ENCODE peak calls at places on chromosomes 4 and X, in eight cellular contexts. One of them, this sample, is unnamed.
A peak's percentile ranks its signal among the peaks of the same experiment; 100 is the strongest.

GRCh38 chrX:7515681-7516413 is 327.1 kb upstream of the VCX start:
- DNase-seq in BE2C: no peak
- DNase-seq in fibroblast of the aortic adventitia: no peak
- DNase-seq in breast epithelium: no peak
- DNase-seq in GM12865: no peak
- DNase-seq in sigmoid colon: no peak
- DNase-seq in left lung: no peak
- DNase-seq in cardiac fibroblast: no peak
- DNase-seq in this sample: no peak

GRCh38 chrX:115350696-115351408 is 61.3 kb downstream of the LUZP4 start:
- DNase-seq in GM12865: no peak
- DNase-seq in breast epithelium: no peak
- DNase-seq in left lung: no peak
- DNase-seq in BE2C: peak; percentile 74
- DNase-seq in fibroblast of the aortic adventitia: no peak
- DNase-seq in cardiac fibroblast: no peak
- DNase-seq in sigmoid colon: no peak
- DNase-seq in this sample: no peak

GRCh38 chr4:26406346-26406975 is 83.8 kb downstream of the CCKAR start:
- DNase-seq in breast epithelium: no peak
- DNase-seq in GM12865: peak; percentile 5
- DNase-seq in sigmoid colon: no peak
- DNase-seq in left lung: no peak
- DNase-seq in BE2C: no peak
- DNase-seq in fibroblast of the aortic adventitia: no peak
- DNase-seq in cardiac fibroblast: no peak
- DNase-seq in this sample: no peak

GRCh38 chr4:112942077-112942476 is 107.4 kb upstream of the ANK2 start:
- DNase-seq in cardiac fibroblast: no peak
- DNase-seq in breast epithelium: no peak
- DNase-seq in fibroblast of the aortic adventitia: no peak
- DNase-seq in BE2C: peak; percentile 54
- DNase-seq in sigmoid colon: no peak
- DNase-seq in GM12865: no peak
- DNase-seq in left lung: no peak
- DNase-seq in this sample: no peak

GRCh38 chr4:170672571-170672970 is 582.8 kb upstream of the AADAT start:
- DNase-seq in left lung: no peak
- DNase-seq in fibroblast of the aortic adventitia: peak; percentile 58
- DNase-seq in cardiac fibroblast: peak; percentile 14
- DNase-seq in sigmoid colon: no peak
- DNase-seq in BE2C: no peak
- DNase-seq in GM12865: no peak
- DNase-seq in breast epithelium: no peak
- DNase-seq in this sample: no peak

GRCh38 chrX:147875866-147876596 is 35.7 kb upstream of the FMR1 start:
- DNase-seq in left lung: no peak
- DNase-seq in breast epithelium: no peak
- DNase-seq in BE2C: no peak
- DNase-seq in sigmoid colon: no peak
- DNase-seq in fibroblast of the aortic adventitia: no peak
- DNase-seq in GM12865: peak; percentile 92
- DNase-seq in cardiac fibroblast: peak; percentile 22
- DNase-seq in this sample: no peak

GRCh38 chr4:112321768-112322684 is 24.9 kb downstream of the ALPK1 start:
- DNase-seq in left lung: no peak
- DNase-seq in sigmoid colon: peak; percentile 69
- DNase-seq in breast epithelium: peak; percentile 53
- DNase-seq in GM12865: peak; percentile 85
- DNase-seq in cardiac fibroblast: peak; percentile 69
- DNase-seq in fibroblast of the aortic adventitia: peak; percentile 69
- DNase-seq in BE2C: peak; percentile 69
- DNase-seq in this sample: no peak

GRCh38 chr4:73662709-73663546 is 42.7 kb upstream of the RASSF6 start:
- DNase-seq in left lung: no peak
- DNase-seq in breast epithelium: no peak
- DNase-seq in sigmoid colon: no peak
- DNase-seq in fibroblast of the aortic adventitia: peak; percentile 85
- DNase-seq in cardiac fibroblast: peak; percentile 84
- DNase-seq in GM12865: peak; percentile 45
- DNase-seq in BE2C: no peak
- DNase-seq in this sample: no peak

GRCh38 chr4:89952458-89952857 is 57.8 kb downstream of the MMRN1 start:
- DNase-seq in cardiac fibroblast: no peak
- DNase-seq in breast epithelium: no peak
- DNase-seq in BE2C: no peak
- DNase-seq in sigmoid colon: no peak
- DNase-seq in GM12865: no peak
- DNase-seq in fibroblast of the aortic adventitia: no peak
- DNase-seq in left lung: no peak
- DNase-seq in this sample: no peak

GRCh38 chr4:106238819-106239420 is 77.1 kb downstream of the TBCK start:
- DNase-seq in fibroblast of the aortic adventitia: peak; percentile 52
- DNase-seq in left lung: no peak
- DNase-seq in cardiac fibroblast: peak; percentile 56
- DNase-seq in GM12865: peak; percentile 34
- DNase-seq in breast epithelium: no peak
- DNase-seq in BE2C: peak; percentile 21
- DNase-seq in sigmoid colon: no peak
- DNase-seq in this sample: no peak

GRCh38 chr4:145301386-145302080 is 121.1 kb upstream of the OTUD4 start:
- DNase-seq in fibroblast of the aortic adventitia: no peak
- DNase-seq in BE2C: no peak
- DNase-seq in cardiac fibroblast: no peak
- DNase-seq in breast epithelium: no peak
- DNase-seq in GM12865: no peak
- DNase-seq in sigmoid colon: no peak
- DNase-seq in left lung: no peak
- DNase-seq in this sample: no peak

GRCh38 chr4:124945422-124945821 is 232.9 kb upstream of the ANKRD50 start:
- DNase-seq in GM12865: peak; percentile 16
- DNase-seq in left lung: no peak
- DNase-seq in fibroblast of the aortic adventitia: no peak
- DNase-seq in sigmoid colon: no peak
- DNase-seq in breast epithelium: no peak
- DNase-seq in BE2C: no peak
- DNase-seq in cardiac fibroblast: no peak
- DNase-seq in this sample: no peak

DNA sequence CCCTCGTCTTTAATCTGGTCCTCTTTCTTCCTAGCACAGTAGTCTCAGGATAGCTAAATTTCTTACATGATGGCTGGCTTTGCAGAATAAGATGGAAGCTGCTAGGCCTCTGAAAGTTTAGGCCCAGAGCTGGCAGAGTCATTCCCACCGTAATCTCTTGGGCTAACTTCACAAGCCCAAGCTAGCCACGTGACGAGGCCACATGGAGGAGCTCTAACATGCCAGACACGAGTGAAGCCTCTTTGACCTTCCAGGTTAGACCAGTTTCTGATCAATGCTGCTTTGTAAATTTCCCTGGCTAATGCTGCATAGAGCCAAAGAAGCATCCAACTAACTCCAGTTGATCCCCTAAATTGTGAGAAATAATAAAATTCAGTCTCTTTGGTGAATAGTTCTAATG is 9.5 kb upstream of the CENPE start:
- DNase-seq in breast epithelium: no peak
- DNase-seq in cardiac fibroblast: no peak
- DNase-seq in GM12865: no peak
- DNase-seq in left lung: no peak
- DNase-seq in sigmoid colon: no peak
- DNase-seq in fibroblast of the aortic adventitia: no peak
- DNase-seq in BE2C: peak; percentile 24
- DNase-seq in this sample: no peak
- TF ChIP-seq CTCF in breast epithelium: no peak
- TF ChIP-seq CTCF in cardiac fibroblast: no peak
- TF ChIP-seq CTCF in GM12865: no peak
- TF ChIP-seq CTCF in left lung: no peak
- TF ChIP-seq CTCF in sigmoid colon: no peak
- TF ChIP-seq CTCF in fibroblast of the aortic adventitia: no peak
- TF ChIP-seq CTCF in BE2C: peak; percentile 33
- TF ChIP-seq CTCF in this sample: peak; percentile 24

GRCh38 chrX:119948381-119948780 is 4.8 kb upstream of the NKAP start:
- DNase-seq in breast epithelium: no peak
- DNase-seq in sigmoid colon: no peak
- DNase-seq in cardiac fibroblast: no peak
- DNase-seq in GM12865: no peak
- DNase-seq in left lung: no peak
- DNase-seq in fibroblast of the aortic adventitia: no peak
- DNase-seq in BE2C: no peak
- DNase-seq in this sample: no peak
- TF ChIP-seq CTCF in breast epithelium: no peak
- TF ChIP-seq CTCF in sigmoid colon: no peak
- TF ChIP-seq CTCF in cardiac fibroblast: no peak
- TF ChIP-seq CTCF in GM12865: peak; percentile 15
- TF ChIP-seq CTCF in left lung: peak; percentile 8
- TF ChIP-seq CTCF in fibroblast of the aortic adventitia: no peak
- TF ChIP-seq CTCF in BE2C: peak; percentile 33
- TF ChIP-seq CTCF in this sample: peak; percentile 12

DNA sequence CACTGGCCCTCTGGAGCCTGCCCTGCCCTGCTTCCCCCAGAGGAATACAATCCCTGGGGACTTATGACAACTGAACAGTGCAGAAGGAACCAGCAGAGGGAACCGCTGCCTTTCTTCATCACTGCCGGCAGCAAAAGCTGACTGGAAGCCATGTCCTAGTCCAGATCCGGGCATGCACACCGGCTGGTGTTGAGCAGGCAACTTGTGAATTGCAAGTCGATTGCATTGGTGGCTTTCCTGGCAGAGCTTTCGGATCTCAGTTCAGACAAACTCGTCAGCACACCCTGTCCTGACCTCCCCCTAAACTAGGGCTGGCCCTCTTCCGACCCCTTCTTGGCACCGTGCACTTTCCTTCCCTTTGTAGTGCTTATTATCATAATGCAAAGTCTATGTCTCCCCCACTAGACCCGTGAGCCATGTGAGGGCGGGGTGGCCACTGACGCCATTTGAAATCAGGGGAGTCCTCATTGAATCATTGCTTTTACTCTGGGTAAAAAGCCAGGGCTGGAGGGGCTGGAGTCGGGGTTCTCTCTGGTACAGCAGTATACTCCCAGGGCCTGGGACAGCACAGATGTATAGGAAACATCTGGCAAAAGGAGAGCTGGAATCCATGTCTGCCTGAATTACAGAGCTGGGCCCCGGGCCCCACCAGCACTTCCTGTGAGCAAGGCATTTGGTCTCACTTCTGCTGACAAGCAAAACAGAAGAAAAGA is 1.8 kb downstream of the ARHGAP4 start:
- DNase-seq in GM12865: peak; percentile 69
- DNase-seq in breast epithelium: no peak
- DNase-seq in fibroblast of the aortic adventitia: peak; percentile 35
- DNase-seq in sigmoid colon: no peak
- DNase-seq in left lung: no peak
- DNase-seq in BE2C: peak; percentile 73
- DNase-seq in cardiac fibroblast: peak; percentile 56
- DNase-seq in this sample: peak; percentile 49
- TF ChIP-seq CTCF in GM12865: peak; percentile 24
- TF ChIP-seq CTCF in breast epithelium: peak; percentile 10
- TF ChIP-seq CTCF in fibroblast of the aortic adventitia: no peak
- TF ChIP-seq CTCF in sigmoid colon: no peak
- TF ChIP-seq CTCF in left lung: no peak
- TF ChIP-seq CTCF in BE2C: peak; percentile 57
- TF ChIP-seq CTCF in cardiac fibroblast: peak; percentile 5
- TF ChIP-seq CTCF in this sample: no peak

GRCh38 chr4:57023104-57023503 is 44.4 kb downstream of the POLR2B start:
- DNase-seq in left lung: no peak
- DNase-seq in GM12865: no peak
- DNase-seq in cardiac fibroblast: peak; percentile 76
- DNase-seq in BE2C: no peak
- DNase-seq in breast epithelium: no peak
- DNase-seq in sigmoid colon: no peak
- DNase-seq in fibroblast of the aortic adventitia: peak; percentile 86
- DNase-seq in this sample: no peak

GRCh38 chr4:57013529-57014120 is 34.9 kb downstream of the POLR2B start:
- DNase-seq in cardiac fibroblast: no peak
- DNase-seq in GM12865: no peak
- DNase-seq in sigmoid colon: no peak
- DNase-seq in BE2C: no peak
- DNase-seq in left lung: no peak
- DNase-seq in breast epithelium: no peak
- DNase-seq in fibroblast of the aortic adventitia: no peak
- DNase-seq in this sample: no peak

GRCh38 chr4:57020467-57021101 is 41.9 kb downstream of the POLR2B start:
- DNase-seq in BE2C: no peak
- DNase-seq in cardiac fibroblast: peak; percentile 86
- DNase-seq in left lung: no peak
- DNase-seq in breast epithelium: no peak
- DNase-seq in GM12865: no peak
- DNase-seq in fibroblast of the aortic adventitia: peak; percentile 87
- DNase-seq in sigmoid colon: no peak
- DNase-seq in this sample: no peak

DNA sequence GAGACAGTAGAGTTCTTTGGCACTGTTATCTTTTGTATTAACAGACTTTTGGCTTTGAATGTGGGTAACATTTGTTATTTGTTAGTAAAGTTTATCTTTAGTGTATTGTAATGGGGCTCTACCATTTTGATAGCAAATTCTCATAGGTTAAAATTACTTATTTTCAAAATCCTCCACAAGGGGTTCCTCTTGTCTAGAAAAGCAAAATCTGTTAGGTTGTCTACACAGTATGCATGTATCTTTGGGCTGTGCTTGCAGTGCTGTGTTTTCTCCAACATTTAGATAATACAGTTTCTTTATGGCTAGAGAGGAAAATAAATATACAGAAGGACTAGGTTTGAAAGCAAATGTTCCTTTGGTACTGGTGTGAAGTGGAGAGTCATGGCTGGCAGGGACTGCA is 40.2 kb downstream of the POLR2B start:
- DNase-seq in fibroblast of the aortic adventitia: peak; percentile 48
- DNase-seq in left lung: no peak
- DNase-seq in sigmoid colon: no peak
- DNase-seq in GM12865: no peak
- DNase-seq in cardiac fibroblast: peak; percentile 52
- DNase-seq in BE2C: no peak
- DNase-seq in breast epithelium: no peak
- DNase-seq in this sample: no peak
- TF ChIP-seq CTCF in fibroblast of the aortic adventitia: peak; percentile 40
- TF ChIP-seq CTCF in left lung: no peak
- TF ChIP-seq CTCF in sigmoid colon: no peak
- TF ChIP-seq CTCF in GM12865: no peak
- TF ChIP-seq CTCF in cardiac fibroblast: no peak
- TF ChIP-seq CTCF in BE2C: no peak
- TF ChIP-seq CTCF in breast epithelium: no peak
- TF ChIP-seq CTCF in this sample: no peak

This sample was measured in D721Med.